ENCODE peak calls at places on chromosome 10, in ten cellular contexts. X is OCI-LY7; O is heart right ventricle; Z is tibial artery; R is uterus; P is astrocyte; Y is ovary; T is psoas muscle; I is mesendoderm; A is CD8-positive, alpha-beta T cell. F is an unnamed sample. For H3K4me1, the result is how much of the 10 kb centered on the place peaks cover.

GRCh38 chr10:116132716-116133420 is 140.1 kb downstream of the GFRA1 start:
- DNase-seq in P (no peak), T (no peak), A (no peak), Y (no peak), X (no peak), Z (no peak), I (no peak), R (no peak), O (no peak), F (no peak)

GRCh38 chr10:124084693-124085092 is 8.7 kb downstream of the CHST15 start:
- DNase-seq in T (no peak), A (no peak), Z (no peak), I (no peak), X (no peak), Y (no peak), R (no peak), O (no peak), P (no peak), F (no peak)

GRCh38 chr10:77970869-77971803 is 44.6 kb upstream of the DLG5 start:
- DNase-seq in Y (peak), P (peak), A (no peak), R (peak), I (peak), Z (peak), O (peak), T (peak), X (peak), F (no peak)

GRCh38 chr10:48463318-48464003 is 141.4 kb downstream of the ARHGAP22 start:
- DNase-seq in Z (no peak), A (no peak), Y (peak), I (peak), X (no peak), O (no peak), P (no peak), T (no peak), R (peak), F (no peak)

GRCh38 chr10:96619803-96620773 is 33.3 kb upstream of the TM9SF3 start:
- DNase-seq in Y (peak), P (no peak), A (no peak), O (no peak), Z (no peak), R (no peak), T (no peak), X (no peak), I (no peak), F (peak)

GRCh38 chr10:38054361-38054797 is 39.8 kb upstream of the ZNF37A start:
- DNase-seq in X (no peak), Z (no peak), P (peak), T (no peak), A (no peak), O (no peak), R (no peak), I (no peak), Y (no peak), F (peak)

GRCh38 chr10:6843477-6843876 is 263.4 kb upstream of the PRKCQ start:
- DNase-seq in X (peak), Z (no peak), A (no peak), Y (no peak), I (no peak), T (no peak), R (no peak), P (no peak), O (no peak), F (no peak)

GRCh38 chr10:4522296-4523000 is 303.6 kb upstream of the AKR1E2 start:
- DNase-seq in Y (no peak), O (no peak), T (no peak), X (no peak), P (no peak), I (no peak), A (no peak), Z (no peak), R (no peak), F (no peak)

GRCh38 chr10:127851661-127852205 is 41.0 kb downstream of the CLRN3 start:
- DNase-seq in P (no peak), T (no peak), X (no peak), I (no peak), R (no peak), Y (no peak), O (no peak), A (no peak), Z (no peak), F (no peak)

GRCh38 chr10:91206427-91206826 is 14.0 kb upstream of the PCGF5 start:
- DNase-seq in P (no peak), I (peak), Y (no peak), T (no peak), O (no peak), R (no peak), A (no peak), Z (no peak), X (peak), F (no peak)
- H3K4me1 ChIP-seq in P (under half), I (under half), Y (under half), T (half or more), O (under half), R (under half), A (half or more), Z (under half), X (under half), F (under half)

DNA sequence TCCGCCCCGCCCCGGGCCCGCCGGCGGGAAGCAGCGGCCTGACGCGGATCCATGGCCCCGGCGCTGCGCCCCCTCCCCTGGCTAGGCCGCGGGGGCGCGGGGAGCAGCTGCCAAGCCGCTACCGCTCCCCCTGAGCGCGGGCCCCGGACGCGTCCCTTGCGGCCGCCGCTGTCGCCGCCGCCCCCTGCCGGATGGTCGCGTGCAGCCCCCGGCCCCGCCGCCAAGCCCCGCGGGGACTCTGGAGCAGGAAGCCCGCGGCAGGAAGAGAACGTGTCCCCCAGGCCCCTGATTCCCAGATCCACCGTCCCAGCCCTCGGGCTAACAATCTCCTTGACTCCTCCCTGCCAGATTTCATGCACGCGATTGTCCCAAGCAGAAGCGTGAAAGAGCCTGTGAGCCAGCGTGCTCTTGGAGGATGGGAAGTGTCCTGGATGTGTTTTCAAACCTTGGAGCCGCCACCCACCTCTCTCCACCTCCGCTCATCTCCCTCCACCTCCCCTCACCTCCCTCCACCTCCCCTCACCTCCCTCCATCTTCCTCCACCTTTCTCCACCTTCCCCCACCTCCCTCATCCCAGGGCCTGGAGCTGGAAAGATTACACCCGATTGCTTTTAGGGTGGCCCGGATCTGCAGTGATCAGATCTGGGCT is 419 bp upstream of the PRTFDC1 start:
- DNase-seq in P (peak), Y (peak), A (peak), T (peak), I (peak), R (peak), Z (no peak), O (peak), X (no peak), F (no peak)
- H3K27ac ChIP-seq in P (peak), Y (peak), A (peak), T (peak), I (peak), R (peak), Z (peak), O (peak), X (no peak), F (peak)

GRCh38 chr10:44982496-44982895 is 3.9 kb upstream of the DEPP1 start:
- DNase-seq in R (peak), Y (peak), A (no peak), I (no peak), X (no peak), O (no peak), P (no peak), T (no peak), Z (no peak), F (no peak)
- H3K4me1 ChIP-seq in R (under half), Y (under half), A (under half), I (under half), X (under half), O (half or more), P (half or more), T (under half), Z (half or more), F (under half)

GRCh38 chr10:14554843-14555205 is 219.9 kb downstream of the FAM107B start:
- DNase-seq in A (no peak), X (no peak), Y (no peak), P (no peak), Z (no peak), T (no peak), I (no peak), R (no peak), O (no peak), F (peak)
- H3K27ac ChIP-seq in A (peak), X (no peak), Y (no peak), P (no peak), Z (peak), T (no peak), I (no peak), R (peak), O (no peak), F (peak)

DNA sequence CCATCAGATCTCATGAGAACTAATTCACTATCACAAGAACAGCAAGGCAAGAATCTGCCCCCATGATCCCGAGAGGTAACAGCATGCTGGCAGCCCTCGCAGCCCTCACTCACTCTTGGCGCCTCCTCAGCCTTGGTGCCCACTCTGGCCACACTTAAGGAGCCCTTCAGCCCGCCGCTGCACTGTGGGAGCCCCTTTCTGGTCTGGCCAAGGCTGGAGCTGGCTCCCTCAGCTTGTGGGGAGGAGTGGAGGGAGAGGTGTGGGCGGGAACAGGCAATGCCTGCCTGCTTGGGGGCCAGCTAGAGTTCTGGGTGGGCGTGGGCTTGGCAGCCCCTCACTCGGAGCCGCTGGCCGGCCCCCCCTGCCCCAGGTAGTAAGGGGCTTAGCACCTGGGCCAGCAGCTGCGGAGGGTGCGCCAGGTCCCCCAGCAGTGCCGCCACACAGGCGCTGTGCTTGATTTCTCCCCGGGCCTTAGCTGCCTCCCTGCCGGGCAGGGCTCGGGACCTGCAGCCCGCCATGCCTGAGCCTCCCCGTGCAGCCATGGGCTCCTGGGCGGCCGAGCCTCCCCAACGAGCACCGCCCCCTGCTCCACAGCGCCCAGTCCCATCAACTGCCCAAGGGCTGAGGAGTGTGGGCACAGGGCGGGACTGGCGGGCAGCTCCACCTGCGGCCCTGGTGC is 24.0 kb upstream of the ZNF438 start:
- DNase-seq in Z (no peak), I (no peak), Y (no peak), P (no peak), O (no peak), R (no peak), T (no peak), X (no peak), A (no peak), F (no peak)
- H3K4me1 ChIP-seq in Z (under half), I (under half), Y (under half), P (under half), O (under half), R (under half), T (under half), X (under half), A (under half), F (under half)

GRCh38 chr10:113139695-113140094 is 189.6 kb downstream of the TCF7L2 start:
- DNase-seq in R (no peak), X (no peak), P (peak), Z (no peak), I (peak), T (no peak), Y (no peak), O (no peak), A (no peak), F (no peak)
- H3K27ac ChIP-seq in R (peak), X (no peak), P (no peak), Z (peak), I (no peak), T (no peak), Y (no peak), O (no peak), A (no peak), F (no peak)

GRCh38 chr10:79130255-79130654 is 61.5 kb downstream of the ZMIZ1 start:
- DNase-seq in Z (no peak), O (no peak), A (no peak), I (no peak), R (no peak), P (no peak), X (no peak), Y (no peak), T (no peak), F (no peak)

GRCh38 chr10:79133386-79133785 is 64.6 kb downstream of the ZMIZ1 start:
- DNase-seq in I (no peak), T (no peak), X (no peak), Z (no peak), A (no peak), R (no peak), P (no peak), O (no peak), Y (no peak), F (no peak)

GRCh38 chr10:79132681-79133381 is 64.1 kb downstream of the ZMIZ1 start:
- DNase-seq in T (peak), I (peak), X (peak), R (no peak), Z (no peak), P (no peak), Y (peak), O (no peak), A (no peak), F (no peak)

GRCh38 chr10:79130846-79131245 is 62.1 kb downstream of the ZMIZ1 start:
- DNase-seq in Y (no peak), P (no peak), Z (no peak), O (no peak), X (no peak), T (no peak), R (no peak), I (peak), A (no peak), F (no peak)

DNA sequence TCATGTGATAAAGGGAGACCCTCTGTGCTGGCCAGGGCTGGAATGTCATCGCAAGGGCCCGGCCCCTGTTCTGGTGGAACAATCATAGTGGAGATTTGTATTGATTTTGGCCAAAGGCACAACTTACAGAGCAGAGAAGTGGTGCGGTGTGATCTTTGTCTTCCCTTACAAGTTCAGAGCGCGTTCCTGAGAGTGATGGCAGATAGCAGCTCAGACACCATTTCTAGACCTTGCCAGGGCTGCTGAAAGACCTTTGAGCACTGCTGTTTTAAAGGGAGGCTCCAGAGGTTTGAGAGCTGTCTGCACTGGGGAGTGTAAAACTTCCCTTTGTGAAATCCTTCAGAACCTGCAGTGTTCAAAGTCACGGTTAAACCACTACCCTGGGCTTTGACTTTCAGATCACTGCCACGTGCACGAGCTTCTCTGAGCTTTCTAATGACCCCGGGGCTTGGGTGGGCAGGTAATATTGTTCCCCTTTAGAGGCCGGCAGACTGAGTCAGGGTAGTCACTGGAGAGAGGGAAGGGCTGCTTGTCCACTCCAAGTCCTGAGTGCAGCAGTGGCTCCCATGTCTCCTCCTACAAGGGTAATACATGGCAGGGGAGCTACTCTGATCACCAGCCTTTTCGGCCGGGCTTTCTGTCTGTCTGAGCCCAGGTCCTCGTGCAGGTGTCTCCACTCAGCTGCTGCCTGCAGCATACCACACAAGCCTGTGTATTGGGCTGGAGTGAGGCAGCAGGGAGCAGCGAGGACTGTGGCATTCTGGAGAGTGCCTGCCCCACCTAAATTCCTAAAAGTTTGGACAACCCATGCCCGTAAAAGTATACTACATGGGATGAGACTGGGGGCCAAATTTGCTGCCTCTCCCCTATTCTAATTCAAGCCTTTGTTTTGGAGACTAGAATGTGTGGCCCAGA is 63.2 kb downstream of the ZMIZ1 start:
- DNase-seq in Z (no peak), A (no peak), I (no peak), O (no peak), X (peak), Y (no peak), R (no peak), T (no peak), P (no peak), F (no peak)
- H3K4me1 ChIP-seq in Z (under half), A (under half), I (under half), O (half or more), X (half or more), Y (half or more), R (under half), T (half or more), P (half or more), F (under half)

GRCh38 chr10:11148638-11149037 is 131.0 kb downstream of the CELF2 start:
- DNase-seq in A (no peak), P (no peak), R (no peak), T (no peak), Z (no peak), I (no peak), O (no peak), Y (no peak), X (no peak), F (no peak)
- H3K27ac ChIP-seq in A (peak), P (no peak), R (no peak), T (peak), Z (no peak), I (no peak), O (peak), Y (no peak), X (no peak), F (no peak)

GRCh38 chr10:70148516-70148915 is 2.0 kb upstream of the TYSND1 start:
- DNase-seq in O (no peak), P (no peak), X (no peak), Z (no peak), Y (no peak), A (no peak), I (no peak), R (no peak), T (no peak), F (no peak)
- H3K4me1 ChIP-seq in O (under half), P (under half), X (under half), Z (under half), Y (under half), A (under half), I (under half), R (under half), T (under half), F (under half)

F was measured in mammary epithelial cell.